ENCODE peak calls at places on chromosomes 4 and X, in nine cellular contexts. V is nephron progenitor cell; K is stimulated activated CD4-positive, alpha-beta T cell treated with anti-CD3 and anti-CD28 coated beads, Interleukin-4, amount 100 ng/mL, for 1 hour; H is dorsolateral prefrontal cortex; B is glutamatergic neuron; P is ELF-1; J is NCI-H446 treated with DMSO at 0.1 percent for 48 hours; W is EH; M is stromal cell of bone marrow. T is an unnamed sample.
A peak's percentile ranks its signal among the peaks of the same experiment; 100 is the strongest.

GRCh38 chr4:125582302-125582701 is 267.5 kb downstream of the FAT4 start:
- DNase-seq in V (no peak), K (no peak), H (no peak), B (no peak), P (no peak), J (no peak), W (peak; percentile 57), M (no peak), T (no peak)

GRCh38 chr4:63049726-63050125 is 1359.5 kb downstream of the TECRL start:
- DNase-seq in V (no peak), K (no peak), H (no peak), B (no peak), P (peak; percentile 13), J (no peak), W (no peak), M (peak; percentile 39), T (no peak)

GRCh38 chr4:54063737-54064316 is 578 bp downstream of the CHIC2 start:
- DNase-seq in V (no peak), K (peak; percentile 29), H (no peak), B (peak; percentile 58), P (peak; percentile 63), J (no peak), W (peak; percentile 43), M (no peak), T (peak; percentile 52)

GRCh38 chr4:152961041-152961751 is 25.1 kb downstream of the FHDC1 start:
- DNase-seq in V (no peak), K (no peak), H (no peak), B (no peak), P (no peak), J (no peak), W (no peak), M (no peak), T (no peak)

GRCh38 chrX:129781134-129782014 is 1.6 kb downstream of the SASH3 start:
- DNase-seq in V (no peak), K (peak; percentile 68), H (no peak), B (no peak), P (peak; percentile 53), J (peak; percentile 34), W (no peak), M (no peak), T (peak; percentile 80)

GRCh38 chrX:114178126-114178525 is 405.8 kb upstream of the HTR2C start:
- DNase-seq in V (no peak), K (no peak), H (no peak), B (no peak), P (no peak), J (no peak), W (no peak), M (no peak), T (no peak)

GRCh38 chrX:44223150-44223549 is 120.3 kb downstream of the EFHC2 start:
- DNase-seq in V (no peak), K (no peak), H (no peak), B (no peak), P (no peak), J (peak; percentile 34), W (peak; percentile 45), M (peak; percentile 74), T (no peak)

GRCh38 chr4:164956766-164957643 is 20.5 kb downstream of the TRIM61 start:
- DNase-seq in V (peak; percentile 71), K (peak; percentile 70), H (peak; percentile 72), B (peak; percentile 83), P (peak; percentile 89), J (peak; percentile 11), W (peak; percentile 76), M (peak; percentile 25), T (peak; percentile 61)

GRCh38 chrX:45803383-45803921 is 602.8 kb upstream of the DIPK2B start:
- DNase-seq in V (no peak), K (no peak), H (no peak), B (no peak), P (no peak), J (no peak), W (peak; percentile 92), M (peak; percentile 91), T (no peak)

GRCh38 chr4:31169851-31170250 is 449.7 kb downstream of the PCDH7 start:
- DNase-seq in V (no peak), K (no peak), H (no peak), B (no peak), P (no peak), J (no peak), W (no peak), M (no peak), T (no peak)

GRCh38 chr4:82043081-82043808 is 330.5 kb downstream of the HNRNPD start:
- DNase-seq in V (peak; percentile 11), K (no peak), H (no peak), B (peak; percentile 21), P (peak; percentile 77), J (no peak), W (no peak), M (no peak), T (no peak)

GRCh38 chrX:70196961-70197805 is 19.9 kb downstream of the DGAT2L6 start:
- DNase-seq in V (peak; percentile 58), K (peak; percentile 52), H (no peak), B (peak; percentile 54), P (peak; percentile 64), J (no peak), W (peak; percentile 35), M (no peak), T (peak; percentile 6)

GRCh38 chr4:29014555-29014954 is 1705.6 kb upstream of the PCDH7 start:
- DNase-seq in V (no peak), K (no peak), H (no peak), B (no peak), P (no peak), J (no peak), W (no peak), M (no peak), T (no peak)